ENCODE peak calls at places on chromosomes 6 and 20, in ten cellular contexts. B is stimulated activated CD8-positive, alpha-beta memory T cell treated with anti-CD3 and anti-CD28 coated beads, Interleukin-15, amount 100 ng/mL, for 4 hours; I is HFFc6; E is NCI-H510A; N is right cardiac atrium; T is lung; U is kidney tubule cell; Y is SJSA1; G is mucosa of gallbladder; L is substantia nigra. M is an unnamed sample.

GRCh38 chr6:17354700-17355403 is 38.5 kb upstream of the CAP2 start:
- DNase-seq in G (no peak), U (peak), B (no peak), Y (peak), E (no peak), N (no peak), L (no peak), T (no peak), I (peak), M (no peak)

GRCh38 chr6:31125162-31125561 is 4.9 kb upstream of the CDSN start:
- DNase-seq in T (peak), L (no peak), G (peak), E (no peak), U (peak), I (no peak), B (no peak), N (no peak), Y (peak), M (no peak)

GRCh38 chr6:141562801-141563763 is 569.6 kb upstream of the GJE1 start:
- DNase-seq in U (peak), E (no peak), N (peak), L (peak), T (peak), G (peak), B (peak), I (peak), Y (peak), M (peak)

GRCh38 chr20:38893485-38894090 is 32.6 kb upstream of the FAM83D start:
- DNase-seq in E (peak), N (peak), I (peak), B (peak), Y (peak), T (peak), U (peak), L (peak), G (peak), M (peak)

GRCh38 chr6:147643341-147644200 is 135.1 kb downstream of the SAMD5 start:
- DNase-seq in I (no peak), T (no peak), Y (peak), G (no peak), U (no peak), N (no peak), B (no peak), L (no peak), E (no peak), M (no peak)

GRCh38 chr6:69958978-69959377 is 92.6 kb downstream of the COL19A1 start:
- DNase-seq in I (no peak), B (no peak), U (no peak), E (no peak), Y (no peak), T (no peak), G (no peak), L (no peak), N (no peak), M (no peak)

GRCh38 chr20:4609511-4609910 is 112.2 kb upstream of the PRND start:
- DNase-seq in I (no peak), U (no peak), G (no peak), T (no peak), N (no peak), B (no peak), Y (no peak), E (no peak), L (no peak), M (no peak)

GRCh38 chr6:52788478-52788877 is 15.1 kb downstream of the GSTA1 start:
- DNase-seq in L (no peak), E (no peak), N (no peak), B (no peak), I (no peak), T (no peak), U (no peak), Y (peak), G (no peak), M (no peak)

GRCh38 chr6:161444966-161445799 is 171.3 kb upstream of the AGPAT4 start:
- DNase-seq in B (no peak), L (no peak), N (no peak), Y (no peak), U (peak), E (no peak), T (no peak), I (no peak), G (no peak), M (no peak)

GRCh38 chr20:38453941-38454340 is 18.7 kb upstream of the RALGAPB start:
- DNase-seq in N (no peak), L (no peak), I (no peak), Y (no peak), B (no peak), G (no peak), U (peak), E (peak), T (no peak), M (no peak)